ENCODE peak calls at places on chromosomes 11 and 22, in five cellular contexts. H is HCT116, M is sigmoid colon, G is uterus, U is lung. Q is an unnamed sample. For H3K27me3 and H3K4me1, the result is how much of the 10 kb centered on the place peaks cover.

GRCh38 chr11:86906198-86906597 is 49.0 kb downstream of the FZD4 start:
- DNase-seq in H (no peak), M (no peak), G (no peak), U (no peak), Q (no peak)

GRCh38 chr22:44191036-44191454 is 10.3 kb downstream of the PARVG start:
- DNase-seq in H (no peak), M (peak), G (no peak), U (no peak), Q (no peak)

GRCh38 chr11:62458212-62459002 is 39.6 kb downstream of the SCGB1A1 start:
- DNase-seq in H (no peak), M (no peak), G (no peak), U (no peak), Q (no peak)

GRCh38 chr11:113876798-113877672 is 1.7 kb upstream of the USP28 start:
- DNase-seq in H (no peak), M (no peak), G (no peak), U (no peak), Q (no peak)

GRCh38 chr22:44561139-44561840 is 63.3 kb upstream of the RTL6 start:
- DNase-seq in H (no peak), M (peak), G (no peak), U (no peak), Q (no peak)

GRCh38 chr22:45896153-45896951 is 80.6 kb downstream of the WNT7B start:
- DNase-seq in H (no peak), M (no peak), G (no peak), U (peak), Q (no peak)

GRCh38 chr11:36657610-36658225 is 59.7 kb upstream of the RAG2 start:
- DNase-seq in H (no peak), M (no peak), G (no peak), U (no peak), Q (no peak)

GRCh38 chr22:46072981-46073682 is 77.2 kb upstream of the PPARA start:
- DNase-seq in H (no peak), M (peak), G (peak), U (no peak), Q (no peak)

GRCh38 chr22:33426451-33426850 is 368.3 kb upstream of the SYN3 start:
- DNase-seq in H (no peak), M (no peak), G (no peak), U (no peak), Q (no peak)

GRCh38 chr11:43601511-43601910 is 79.0 kb upstream of the HSD17B12 start:
- DNase-seq in H (no peak), M (no peak), G (no peak), U (no peak), Q (no peak)
- H3K27me3 ChIP-seq in H (half or more), M (under half), G (under half), U (under half), Q (under half)

GRCh38 chr11:118319031-118319814 is 14.7 kb downstream of the CD3E start:
- DNase-seq in H (no peak), M (no peak), G (no peak), U (peak), Q (no peak)
- H3K4me1 ChIP-seq in H (under half), M (under half), G (under half), U (under half), Q (under half)

GRCh38 chr22:38177926-38178604 is 3.6 kb downstream of the PLA2G6 start:
- DNase-seq in H (peak), M (peak), G (peak), U (no peak), Q (no peak)

GRCh38 chr22:38181453-38182200 is at the start of gene PLA2G6:
- DNase-seq in H (peak), M (peak), G (peak), U (peak), Q (peak)

GRCh38 chr22:38184788-38185187 is 3.2 kb upstream of the PLA2G6 start:
- DNase-seq in H (no peak), M (no peak), G (no peak), U (no peak), Q (no peak)

GRCh38 chr22:38177044-38177443 is 4.6 kb downstream of the PLA2G6 start:
- DNase-seq in H (no peak), M (peak), G (no peak), U (no peak), Q (no peak)

DNA sequence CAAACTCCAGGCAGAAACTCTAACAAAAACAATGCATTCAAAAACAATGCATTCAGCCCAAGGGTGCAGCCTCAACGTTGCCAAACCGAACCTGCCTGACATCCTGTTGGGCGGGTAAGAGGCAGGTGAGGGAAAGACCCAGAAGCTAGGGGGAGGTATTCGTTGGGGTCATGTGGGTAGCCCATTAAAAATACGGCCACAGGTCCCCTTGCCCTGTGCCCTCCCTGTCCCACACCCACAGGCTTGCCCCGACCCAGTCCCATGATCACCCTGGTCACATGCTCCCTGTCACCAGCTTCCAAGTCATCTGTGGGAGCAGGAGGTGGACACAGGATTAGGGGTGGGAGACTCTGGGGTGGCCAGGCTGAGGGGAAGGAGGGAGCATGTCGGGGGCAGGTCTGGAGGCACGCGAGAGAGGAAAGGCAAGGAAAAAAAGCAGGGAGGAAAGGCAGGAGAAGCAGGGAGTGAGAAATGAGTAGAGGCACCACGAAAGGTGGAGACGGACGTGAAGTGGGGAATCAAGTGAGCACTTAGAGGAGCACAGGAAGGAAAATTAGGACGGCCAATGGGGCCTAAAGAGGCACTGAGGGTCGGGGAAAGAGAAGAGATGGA is 683 bp downstream of the PLA2G6 start:
- DNase-seq in H (no peak), M (no peak), G (no peak), U (peak), Q (no peak)
- TF ChIP-seq CTCF in H (no peak), M (no peak), G (no peak), U (no peak), Q (no peak)

GRCh38 chr11:120236169-120237107 is 3.5 kb upstream of the POU2F3 start:
- DNase-seq in H (peak), M (no peak), G (no peak), U (no peak), Q (no peak)

GRCh38 chr11:120240866-120241265 is 926 bp downstream of the POU2F3 start:
- DNase-seq in H (no peak), M (no peak), G (no peak), U (no peak), Q (no peak)

GRCh38 chr11:120241277-120241676 is 1.3 kb downstream of the POU2F3 start:
- DNase-seq in H (no peak), M (no peak), G (no peak), U (peak), Q (no peak)

GRCh38 chr11:120239713-120240640 is at the start of gene POU2F3:
- DNase-seq in H (no peak), M (no peak), G (no peak), U (no peak), Q (no peak)

GRCh38 chr11:120238968-120239620 is 846 bp upstream of the POU2F3 start:
- DNase-seq in H (no peak), M (no peak), G (no peak), U (no peak), Q (no peak)
- H3K27me3 ChIP-seq in H (under half), M (under half), G (under half), U (under half), Q (under half)

GRCh38 chr11:57316017-57316416 is 8.7 kb downstream of the TNKS1BP1 start:
- DNase-seq in H (no peak), M (no peak), G (no peak), U (no peak), Q (no peak)
- H3K4me1 ChIP-seq in H (under half), M (half or more), G (under half), U (under half), Q (under half)

GRCh38 chr22:50236731-50237409 is 8.0 kb downstream of the TUBGCP6 start:
- DNase-seq in H (no peak), M (no peak), G (no peak), U (no peak), Q (no peak)
- TF ChIP-seq CTCF in H (peak), M (no peak), G (no peak), U (no peak), Q (no peak)

DNA sequence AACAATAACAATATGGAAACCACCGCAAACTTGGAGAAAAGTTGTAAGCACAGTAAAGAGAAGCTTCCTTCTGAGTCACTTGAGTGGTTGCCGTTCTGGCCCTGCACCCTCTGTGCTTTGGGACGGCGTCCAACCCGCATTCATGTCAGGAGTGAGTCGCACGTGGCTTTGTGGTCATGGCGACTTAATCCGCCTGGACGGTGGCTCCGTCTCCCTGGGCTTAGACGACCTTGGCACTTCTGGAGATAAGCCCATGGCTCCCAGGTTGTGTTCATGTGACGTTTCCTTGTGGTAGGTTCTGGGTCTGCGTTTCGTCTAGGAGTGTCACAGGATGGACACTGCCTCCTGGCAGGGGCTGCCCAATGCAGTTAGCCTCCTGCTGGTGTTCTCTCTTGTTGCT is 40.5 kb downstream of the TPCN2 start:
- DNase-seq in H (no peak), M (peak), G (peak), U (no peak), Q (no peak)
- H3K27me3 ChIP-seq in H (under half), M (under half), G (under half), U (under half), Q (under half)

DNA sequence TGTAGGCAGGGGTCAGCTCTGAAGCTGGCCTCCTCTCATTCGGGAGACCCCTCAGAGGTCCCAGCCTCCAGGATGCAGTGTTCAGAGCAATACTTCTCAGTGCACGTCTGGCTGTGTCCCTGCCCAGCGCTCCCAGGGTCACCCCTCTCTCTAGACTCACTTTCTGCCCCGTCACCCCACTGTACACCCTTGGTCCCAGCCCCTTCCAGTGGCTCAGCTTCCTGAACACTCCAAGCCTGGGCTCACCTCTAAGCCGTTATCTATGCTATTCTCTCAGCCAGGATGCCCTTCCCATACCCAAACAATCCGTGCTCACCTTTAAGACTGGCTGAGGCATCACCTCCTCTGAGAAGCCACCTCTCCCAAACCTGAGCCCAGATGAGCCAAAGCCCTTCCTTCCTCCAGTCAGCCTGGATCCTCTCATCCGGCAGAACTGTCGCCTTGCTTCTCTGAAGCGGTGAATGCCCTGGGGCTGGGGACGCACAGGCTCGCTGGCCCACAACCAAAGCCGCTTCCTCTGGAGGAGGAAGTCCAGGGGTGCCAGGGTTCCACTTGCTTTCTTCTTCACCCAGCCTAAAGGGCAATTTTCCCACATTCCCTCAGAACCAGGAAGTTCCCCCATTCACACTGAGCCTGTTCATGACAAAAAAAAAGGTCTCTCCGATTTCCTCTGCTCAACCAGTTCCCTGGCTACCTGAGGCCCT is 13.7 kb upstream of the CDKN1C start:
- DNase-seq in H (no peak), M (peak), G (no peak), U (no peak), Q (no peak)
- H3K4me1 ChIP-seq in H (half or more), M (under half), G (under half), U (under half), Q (under half)

DNA sequence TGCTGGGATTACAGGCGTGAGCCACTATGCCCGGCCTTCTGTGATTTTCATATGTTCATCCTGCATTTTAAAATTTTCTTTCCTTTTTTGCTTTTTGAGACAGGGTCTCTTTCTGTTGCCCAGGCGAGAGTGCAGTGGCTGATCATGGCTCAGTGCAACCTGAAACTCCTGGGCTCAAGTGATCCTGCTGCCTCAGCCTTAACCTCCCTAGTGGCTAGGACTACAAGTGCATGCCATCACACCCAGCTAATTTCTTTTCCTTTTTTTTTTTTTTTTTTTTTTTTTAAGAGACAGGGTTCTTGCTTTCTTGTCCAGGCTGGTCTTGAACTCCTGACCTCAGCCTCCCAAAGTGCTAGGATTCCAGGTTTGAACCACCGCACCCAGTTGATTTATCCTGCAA is 54.1 kb upstream of the WT1 start:
- DNase-seq in H (no peak), M (no peak), G (no peak), U (no peak), Q (no peak)
- TF ChIP-seq CTCF in H (peak), M (no peak), G (no peak), U (no peak), Q (no peak)

GRCh38 chr11:126662055-126662790 is 306.7 kb downstream of the ST3GAL4 start:
- DNase-seq in H (no peak), M (no peak), G (no peak), U (no peak), Q (no peak)

GRCh38 chr11:126654886-126655806 is 299.7 kb downstream of the ST3GAL4 start:
- DNase-seq in H (no peak), M (no peak), G (no peak), U (no peak), Q (no peak)

GRCh38 chr11:126661051-126661450 is 305.6 kb downstream of the ST3GAL4 start:
- DNase-seq in H (no peak), M (no peak), G (no peak), U (no peak), Q (no peak)

GRCh38 chr11:126655807-126656128 is 300.3 kb downstream of the ST3GAL4 start:
- DNase-seq in H (no peak), M (no peak), G (no peak), U (no peak), Q (no peak)

GRCh38 chr11:126658306-126659056 is 303.0 kb downstream of the ST3GAL4 start:
- DNase-seq in H (no peak), M (no peak), G (no peak), U (no peak), Q (no peak)
- H3K27me3 ChIP-seq in H (under half), M (under half), G (under half), U (under half), Q (under half)